ENCODE peak calls at places on chromosomes 1 and 21, in seven cellular contexts. U is T-helper 1 cell, G is dorsolateral prefrontal cortex, B is HS-5, C is PC-9, Y is myocyte, D is amygdala. O is an unnamed sample.
A peak's percentile ranks its signal among the peaks of the same experiment; 100 is the strongest.

GRCh38 chr1:22861764-22862440 is 110.8 kb downstream of the LACTBL1 start:
- DNase-seq in U (no peak), G (no peak), B (no peak), C (peak; percentile 75), Y (peak; percentile 46), D (no peak), O (peak; percentile 63)

GRCh38 chr1:32404956-32405355 is 10.7 kb upstream of the BSDC1 start:
- DNase-seq in U (no peak), G (no peak), B (no peak), C (no peak), Y (peak; percentile 88), D (no peak), O (peak; percentile 52)

GRCh38 chr1:94296018-94296417 is 58.6 kb upstream of the ARHGAP29 start:
- DNase-seq in U (no peak), G (no peak), B (no peak), C (no peak), Y (peak; percentile 74), D (no peak), O (peak; percentile 84)

GRCh38 chr1:202247837-202248795 is 54.5 kb downstream of the LGR6 start:
- DNase-seq in U (no peak), G (no peak), B (no peak), C (no peak), Y (peak; percentile 96), D (no peak), O (no peak)

GRCh38 chr1:158035976-158036583 is 42.6 kb downstream of the KIRREL1 start:
- DNase-seq in U (no peak), G (no peak), B (no peak), C (peak; percentile 33), Y (peak; percentile 62), D (no peak), O (no peak)

GRCh38 chr1:183279835-183280234 is 93.8 kb downstream of the LAMC2 start:
- DNase-seq in U (no peak), G (no peak), B (peak; percentile 84), C (peak; percentile 65), Y (peak; percentile 58), D (no peak), O (peak; percentile 78)

GRCh38 chr1:246961939-246962373 is 30.2 kb upstream of the AHCTF1 start:
- DNase-seq in U (no peak), G (no peak), B (no peak), C (no peak), Y (no peak), D (no peak), O (no peak)

GRCh38 chr1:70382682-70383081 is 28.2 kb upstream of the ANKRD13C start:
- DNase-seq in U (no peak), G (no peak), B (no peak), C (no peak), Y (no peak), D (no peak), O (no peak)

GRCh38 chr21:41706678-41707077 is 60.2 kb downstream of the RIPK4 start:
- DNase-seq in U (no peak), G (no peak), B (no peak), C (no peak), Y (peak; percentile 44), D (no peak), O (peak; percentile 37)

GRCh38 chr1:239558559-239558958 is 172.2 kb downstream of the CHRM3 start:
- DNase-seq in U (no peak), G (no peak), B (no peak), C (no peak), Y (no peak), D (no peak), O (no peak)

GRCh38 chr1:226710501-226710900 is 28.6 kb downstream of the ITPKB start:
- DNase-seq in U (no peak), G (no peak), B (no peak), C (no peak), Y (no peak), D (no peak), O (no peak)

GRCh38 chr1:167056529-167057296 is 33.5 kb downstream of the GPA33 start:
- DNase-seq in U (no peak), G (no peak), B (no peak), C (no peak), Y (no peak), D (no peak), O (no peak)

GRCh38 chr1:150970818-150971582 is 3.6 kb downstream of the CERS2 start:
- DNase-seq in U (no peak), G (no peak), B (no peak), C (no peak), Y (peak; percentile 68), D (no peak), O (no peak)

GRCh38 chr1:85264150-85264549 is 4.7 kb upstream of the C1orf52 start:
- DNase-seq in U (no peak), G (no peak), B (no peak), C (no peak), Y (no peak), D (no peak), O (peak; percentile 17)

GRCh38 chr1:231410041-231410591 is 12.0 kb downstream of the EGLN1 start:
- DNase-seq in U (no peak), G (no peak), B (no peak), C (no peak), Y (no peak), D (no peak), O (peak; percentile 59)

GRCh38 chr21:35952651-35953340 is 107.5 kb downstream of the SETD4 start:
- DNase-seq in U (no peak), G (no peak), B (no peak), C (no peak), Y (no peak), D (no peak), O (no peak)

GRCh38 chr1:151175910-151176309 is at the start of gene TMOD4:
- DNase-seq in U (no peak), G (no peak), B (no peak), C (no peak), Y (peak; percentile 37), D (no peak), O (no peak)

O was measured in astrocyte.